ENCODE peak calls at places on chromosome 16, in four cellular contexts. Q is testis, E is H54, J is A549. U is an unnamed sample.

GRCh38 chr16:68380676-68381362 is 67.5 kb downstream of the SMPD3 start:
- DNase-seq in Q (no peak), E (no peak), J (no peak), U (no peak)

GRCh38 chr16:49528564-49529150 is 155.1 kb downstream of the C16orf78 start:
- DNase-seq in Q (no peak), E (no peak), J (no peak), U (no peak)

GRCh38 chr16:49455991-49456745 is 82.6 kb downstream of the C16orf78 start:
- DNase-seq in Q (no peak), E (no peak), J (no peak), U (no peak)

GRCh38 chr16:12130691-12131302 is 154.3 kb downstream of the SNX29 start:
- DNase-seq in Q (no peak), E (no peak), J (no peak), U (no peak)

GRCh38 chr16:82061861-82062525 is 26.9 kb downstream of the HSD17B2 start:
- DNase-seq in Q (no peak), E (no peak), J (peak), U (peak)

GRCh38 chr16:68275611-68276191 is 11.4 kb downstream of the SLC7A6 start:
- DNase-seq in Q (no peak), E (no peak), J (no peak), U (no peak)

GRCh38 chr16:31009894-31010293 is 544 bp downstream of the STX1B start:
- DNase-seq in Q (no peak), E (no peak), J (no peak), U (no peak)

GRCh38 chr16:50555269-50555875 is 7.2 kb downstream of the NKD1 start:
- DNase-seq in Q (no peak), E (no peak), J (no peak), U (no peak)

GRCh38 chr16:27514806-27515205 is 34.9 kb downstream of the GTF3C1 start:
- DNase-seq in Q (no peak), E (no peak), J (no peak), U (no peak)

GRCh38 chr16:19822534-19822933 is 62.1 kb downstream of the GPRC5B start:
- DNase-seq in Q (no peak), E (no peak), J (no peak), U (no peak)

GRCh38 chr16:50585331-50585776 is 37.2 kb downstream of the NKD1 start:
- DNase-seq in Q (peak), E (no peak), J (no peak), U (no peak)

GRCh38 chr16:72428611-72429376 is 256.8 kb upstream of the PMFBP1 start:
- DNase-seq in Q (no peak), E (no peak), J (no peak), U (no peak)

GRCh38 chr16:2977440-2977839 is 2.8 kb downstream of the PKMYT1 start:
- DNase-seq in Q (no peak), E (no peak), J (no peak), U (no peak)

GRCh38 chr16:78906135-78906534 is 694.4 kb downstream of the MAF start:
- DNase-seq in Q (peak), E (no peak), J (no peak), U (no peak)

GRCh38 chr16:50295541-50296132 is 29.3 kb downstream of the ADCY7 start:
- DNase-seq in Q (no peak), E (no peak), J (no peak), U (no peak)

GRCh38 chr16:23113185-23113584 is 36.1 kb downstream of the USP31 start:
- DNase-seq in Q (no peak), E (no peak), J (no peak), U (no peak)

GRCh38 chr16:29686740-29687327 is 7.9 kb downstream of the QPRT start:
- DNase-seq in Q (no peak), E (no peak), J (no peak), U (no peak)

GRCh38 chr16:70695351-70696070 is 9.7 kb upstream of the MTSS2 start:
- DNase-seq in Q (peak), E (no peak), J (peak), U (peak)

GRCh38 chr16:81651758-81652718 is 127.1 kb upstream of the PLCG2 start:
- DNase-seq in Q (no peak), E (no peak), J (no peak), U (peak)

GRCh38 chr16:53768593-53768992 is 64.6 kb downstream of the FTO start:
- DNase-seq in Q (no peak), E (no peak), J (peak), U (peak)

GRCh38 chr16:35559911-35560636 is 2100.7 kb downstream of the TP53TG3F start:
- DNase-seq in Q (no peak), E (no peak), J (no peak), U (no peak)

GRCh38 chr16:48824271-48824670 is 214.3 kb upstream of the N4BP1 start:
- DNase-seq in Q (no peak), E (no peak), J (no peak), U (no peak)

GRCh38 chr16:73113326-73113720 is 65.4 kb upstream of the ZFHX3 start:
- DNase-seq in Q (no peak), E (no peak), J (no peak), U (no peak)

GRCh38 chr16:23434380-23434779 is 18.6 kb downstream of the COG7 start:
- DNase-seq in Q (no peak), E (no peak), J (peak), U (peak)

GRCh38 chr16:50938923-50939322 is 197.0 kb downstream of the CYLD start:
- DNase-seq in Q (no peak), E (no peak), J (no peak), U (no peak)

GRCh38 chr16:76573281-76573680 is 296.1 kb downstream of the CNTNAP4 start:
- DNase-seq in Q (no peak), E (no peak), J (no peak), U (no peak)

GRCh38 chr16:13919683-13920509 is at the start of gene ERCC4:
- DNase-seq in Q (peak), E (peak), J (peak), U (peak)
- TF ChIP-seq POLR2A in Q (no peak), E (peak), J (peak), U (peak)

DNA sequence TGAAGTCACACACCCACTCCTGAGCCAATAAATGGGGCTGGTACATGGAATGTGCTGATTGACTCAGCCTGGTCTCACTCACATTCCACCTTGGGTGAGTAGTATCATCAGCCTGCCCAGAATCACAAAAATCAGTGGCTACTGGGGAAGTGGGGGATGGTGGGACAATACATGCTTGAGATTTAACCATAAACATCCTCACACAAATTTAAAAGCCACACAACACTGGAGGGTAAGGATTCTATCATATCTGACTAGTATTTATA is 26.2 kb upstream of the IRX6 start:
- DNase-seq in Q (no peak), E (no peak), J (no peak), U (no peak)
- TF ChIP-seq POLR2A in Q (no peak), E (no peak), J (no peak), U (no peak)

DNA sequence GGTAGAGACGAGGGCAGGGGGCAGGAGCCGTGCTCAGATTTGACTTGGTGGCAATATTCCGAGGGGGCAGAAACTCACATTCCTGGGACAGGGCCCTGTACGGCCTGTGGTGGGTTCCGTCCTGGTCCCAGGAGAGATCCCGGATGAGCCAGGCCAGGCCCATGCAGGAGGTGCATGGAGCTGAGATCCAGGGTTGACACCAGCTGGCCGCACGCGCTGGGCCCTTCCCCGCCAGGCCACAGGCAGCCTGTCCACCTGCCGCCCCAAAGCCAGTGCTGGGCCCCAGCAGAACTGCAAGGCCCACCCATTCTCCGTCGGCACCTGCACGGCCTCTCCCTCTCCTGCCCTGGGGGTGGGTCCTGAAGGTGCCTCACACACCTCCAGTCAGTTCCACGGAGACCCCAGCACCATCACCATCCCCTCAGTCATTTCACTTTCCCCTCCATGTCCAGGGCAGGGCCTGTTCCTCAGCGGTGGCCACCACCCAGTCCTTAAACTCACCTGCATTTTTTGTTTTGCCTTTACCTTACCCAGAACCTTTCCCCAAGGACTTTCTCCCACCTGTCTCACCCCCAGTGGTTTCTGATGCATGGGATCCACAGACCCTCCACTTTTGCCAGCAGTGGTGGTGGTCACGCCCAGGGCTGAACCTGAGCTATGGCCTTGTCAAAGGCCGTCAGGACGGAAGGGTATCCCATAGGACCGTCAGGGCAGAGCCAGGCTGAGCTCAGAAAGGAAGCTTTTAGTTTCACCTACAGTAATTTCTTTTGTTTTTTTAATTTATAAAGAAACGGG is 25.1 kb upstream of the CDH15 start:
- DNase-seq in Q (no peak), E (no peak), J (no peak), U (no peak)
- TF ChIP-seq POLR2A in Q (no peak), E (no peak), J (no peak), U (no peak)

GRCh38 chr16:66924527-66925321 is 611 bp downstream of the RRAD start:
- DNase-seq in Q (peak), E (no peak), J (peak), U (peak)

GRCh38 chr16:66921758-66922450 is 3.2 kb upstream of the CDH16 start:
- DNase-seq in Q (no peak), E (no peak), J (no peak), U (no peak)

GRCh38 chr16:66925322-66925840 is at the start of gene RRAD:
- DNase-seq in Q (peak), E (no peak), J (no peak), U (peak)

GRCh38 chr16:66923247-66923851 is 2.0 kb downstream of the RRAD start:
- DNase-seq in Q (peak), E (no peak), J (no peak), U (no peak)

DNA sequence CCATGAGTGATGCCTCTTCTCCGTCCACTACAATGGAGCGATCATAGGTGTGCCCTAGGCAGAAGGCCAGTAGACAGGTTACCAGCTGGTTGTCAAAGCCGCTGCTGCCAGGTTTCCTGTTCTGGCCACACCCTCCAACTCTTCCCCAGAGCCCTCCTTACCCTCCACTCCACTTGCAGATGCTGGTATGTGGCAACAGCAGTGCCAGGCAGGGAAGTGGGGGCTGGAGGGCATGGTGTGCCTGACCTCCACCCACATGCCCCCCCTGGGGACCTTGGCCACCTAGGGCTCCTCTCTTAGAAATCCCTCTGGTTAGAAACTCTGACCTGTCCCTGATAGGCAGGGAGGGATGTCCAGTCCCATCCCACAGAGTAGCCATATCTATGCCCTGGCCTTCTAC is 1.5 kb downstream of the RRAD start:
- DNase-seq in Q (no peak), E (no peak), J (no peak), U (no peak)
- TF ChIP-seq POLR2A in Q (no peak), E (no peak), J (no peak), U (no peak)

DNA sequence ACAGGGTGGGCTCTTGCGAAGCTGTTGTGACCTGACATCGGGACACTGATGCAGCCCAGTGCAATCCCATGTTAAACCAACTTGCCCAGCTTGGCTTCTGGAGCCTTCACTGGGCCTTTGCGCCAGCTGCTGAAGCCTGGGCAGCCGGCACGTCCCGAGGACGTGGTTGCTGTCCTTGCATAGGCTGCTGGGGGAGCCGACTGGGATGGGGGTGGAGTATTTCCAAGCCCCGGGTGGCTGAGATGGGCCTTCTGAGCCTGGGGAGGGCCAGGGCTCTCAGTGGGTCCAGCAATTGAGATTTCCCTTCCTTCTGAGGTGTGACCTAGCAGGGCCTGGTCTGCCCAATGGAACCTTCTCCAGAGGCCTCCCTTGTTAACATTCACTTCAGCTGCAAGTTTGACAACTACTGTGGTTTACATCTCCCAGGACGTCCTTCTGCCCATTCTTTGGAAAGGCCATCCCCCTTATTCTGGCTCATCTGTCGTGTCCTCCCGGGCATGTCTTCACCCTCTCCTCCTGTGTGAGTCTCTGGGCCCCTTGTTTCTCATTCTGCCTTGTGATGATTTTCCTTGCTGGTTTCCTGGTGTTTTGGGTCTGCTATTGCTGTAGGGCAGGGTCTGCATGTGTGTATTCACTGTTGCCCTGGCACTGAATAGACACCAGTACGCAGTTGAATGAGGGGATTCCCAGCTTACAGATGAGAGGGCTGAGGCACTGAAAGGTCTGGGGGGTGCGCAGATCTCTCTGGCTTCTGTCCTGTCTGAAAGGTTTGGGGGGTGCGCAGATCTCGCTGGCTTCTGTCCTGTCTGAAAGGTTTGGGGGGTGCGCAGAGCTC is 34.4 kb downstream of the HAPSTR1 start:
- DNase-seq in Q (no peak), E (no peak), J (no peak), U (no peak)
- TF ChIP-seq POLR2A in Q (no peak), E (no peak), J (no peak), U (no peak)

DNA sequence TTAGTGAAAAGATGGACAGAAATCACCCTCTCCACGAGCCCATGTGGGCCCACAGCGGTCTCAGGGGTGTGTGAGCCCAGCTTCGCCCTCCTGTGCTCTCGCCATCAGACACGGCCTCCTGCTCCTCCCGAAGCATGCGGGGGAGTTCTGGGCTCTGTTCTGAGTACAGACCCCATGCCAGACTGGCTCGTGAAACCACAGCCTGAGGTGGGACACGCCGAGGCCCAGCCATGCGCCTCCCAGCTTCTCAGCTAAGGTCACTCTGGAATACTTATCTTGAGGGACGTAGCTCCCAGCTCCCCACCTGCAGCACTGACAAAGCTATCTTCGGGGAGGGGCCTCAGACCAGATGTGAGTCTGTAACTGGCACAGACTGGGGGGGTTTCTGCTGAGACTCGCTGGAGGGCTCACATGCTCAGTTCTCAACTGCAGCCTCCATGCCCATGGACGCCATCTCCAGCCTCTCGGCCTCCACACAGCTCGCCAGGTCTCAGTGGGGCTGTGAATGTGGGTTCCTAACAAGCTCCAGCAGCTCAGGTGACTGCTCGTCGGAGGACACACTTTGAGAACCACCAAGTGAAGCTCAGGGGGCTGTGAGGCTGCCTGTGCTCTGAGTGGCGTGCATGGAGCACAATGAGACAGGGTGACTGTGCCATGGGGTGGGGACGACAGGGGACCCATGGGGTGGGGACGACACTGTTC is 95.2 kb downstream of the ZNF778 start:
- DNase-seq in Q (no peak), E (no peak), J (no peak), U (no peak)
- TF ChIP-seq POLR2A in Q (no peak), E (no peak), J (no peak), U (no peak)

GRCh38 chr16:21158208-21159110 is at the start of gene LDAF1:
- DNase-seq in Q (peak), E (peak), J (peak), U (peak)
- TF ChIP-seq POLR2A in Q (no peak), E (peak), J (no peak), U (peak)

GRCh38 chr16:84024854-84025253 is 17.7 kb downstream of the SLC38A8 start:
- DNase-seq in Q (no peak), E (peak), J (no peak), U (no peak)

GRCh38 chr16:84022641-84023040 is 20.0 kb downstream of the SLC38A8 start:
- DNase-seq in Q (no peak), E (no peak), J (no peak), U (no peak)

GRCh38 chr16:84029297-84030096 is 13.1 kb downstream of the SLC38A8 start:
- DNase-seq in Q (no peak), E (no peak), J (no peak), U (no peak)

GRCh38 chr16:84027607-84028006 is 15.0 kb downstream of the SLC38A8 start:
- DNase-seq in Q (no peak), E (no peak), J (no peak), U (no peak)

GRCh38 chr16:84026601-84027000 is 16.0 kb downstream of the SLC38A8 start:
- DNase-seq in Q (no peak), E (no peak), J (no peak), U (no peak)
- TF ChIP-seq POLR2A in Q (no peak), E (no peak), J (no peak), U (no peak)

U was measured in erythroblast.